ENCODE peak calls at places on chromosome 6, in eight cellular contexts. G is IMR-90, O is esophagus squamous epithelium, B is GM12892, Z is Peyer's patch, V is spleen, R is ovary, Y is transverse colon. I is an unnamed sample.

GRCh38 chr6:157203312-157203744 is 120.0 kb downstream of the TMEM242 start:
- DNase-seq in B (no peak), O (no peak), Z (no peak), V (no peak), Y (no peak), G (no peak), R (no peak), I (no peak)

GRCh38 chr6:134307074-134307473 is 10.8 kb downstream of the SGK1 start:
- DNase-seq in B (no peak), R (no peak), Y (no peak), Z (no peak), G (no peak), V (no peak), O (no peak), I (no peak)

GRCh38 chr6:7726416-7727149 is 684 bp downstream of the BMP6 start:
- DNase-seq in Z (no peak), B (peak; percentile 42), R (no peak), Y (no peak), G (no peak), O (no peak), V (peak; percentile 82), I (no peak)

GRCh38 chr6:107458687-107459282 is 579 bp downstream of the PDSS2 start:
- DNase-seq in B (peak; percentile 44), Y (peak; percentile 25), V (peak; percentile 88), Z (peak; percentile 51), G (peak; percentile 22), R (peak; percentile 22), O (no peak), I (no peak)

GRCh38 chr6:162058281-162058875 is 669.2 kb downstream of the PRKN start:
- DNase-seq in V (no peak), O (no peak), B (no peak), Y (no peak), R (no peak), G (no peak), Z (no peak), I (peak; percentile 22)

GRCh38 chr6:88843040-88843439 is 120.4 kb downstream of the RNGTT start:
- DNase-seq in O (no peak), V (no peak), R (no peak), Z (no peak), Y (no peak), G (peak; percentile 85), B (no peak), I (no peak)

GRCh38 chr6:42774201-42774600 is 7.7 kb upstream of the BICRAL start:
- DNase-seq in V (no peak), R (no peak), O (no peak), B (no peak), Y (no peak), Z (no peak), G (no peak), I (no peak)

GRCh38 chr6:53593001-53593488 is 48.1 kb upstream of the GCLC start:
- DNase-seq in Z (no peak), B (no peak), G (peak; percentile 79), V (no peak), R (no peak), O (no peak), Y (no peak), I (no peak)

GRCh38 chr6:160041608-160042007 is 72.7 kb downstream of the IGF2R start:
- DNase-seq in O (no peak), Y (no peak), V (no peak), R (peak; percentile 50), Z (no peak), B (no peak), G (peak; percentile 70), I (peak; percentile 79)

GRCh38 chr6:143279385-143279784 is 171.1 kb downstream of the ADAT2 start:
- DNase-seq in G (peak; percentile 21), R (no peak), V (no peak), O (no peak), Y (peak; percentile 14), Z (peak; percentile 51), B (no peak), I (no peak)

GRCh38 chr6:96851858-96852257 is 14.6 kb upstream of the GPR63 start:
- DNase-seq in O (no peak), R (no peak), V (no peak), Y (no peak), Z (no peak), G (no peak), B (no peak), I (no peak)

GRCh38 chr6:149963212-149963461 is 606 bp upstream of the ULBP1 start:
- DNase-seq in Z (no peak), Y (no peak), B (no peak), V (no peak), R (no peak), G (peak; percentile 40), O (no peak), I (no peak)

GRCh38 chr6:130829333-130829910 is 2.2 kb downstream of the SMLR1 start:
- DNase-seq in V (no peak), B (no peak), Z (no peak), R (no peak), O (no peak), Y (no peak), G (no peak), I (no peak)
- TF ChIP-seq POLR2A in V (no peak), B (no peak), Z (no peak), R (no peak), O (no peak), Y (no peak), G (no peak), I (no peak)

GRCh38 chr6:3162565-3163247 is 5.4 kb upstream of the TUBB2A start:
- DNase-seq in O (no peak), V (peak; percentile 90), Y (peak; percentile 82), G (peak; percentile 71), B (peak; percentile 77), R (peak; percentile 52), Z (peak; percentile 90), I (peak; percentile 78)
- TF ChIP-seq POLR2A in O (no peak), V (no peak), Y (peak; percentile 77), G (peak; percentile 23), B (peak; percentile 38), R (no peak), Z (peak; percentile 81), I (peak; percentile 62)

GRCh38 chr6:87702589-87702945 is 534 bp upstream of the AKIRIN2 start:
- DNase-seq in O (no peak), R (no peak), G (peak; percentile 76), V (no peak), B (no peak), Y (no peak), Z (no peak), I (no peak)

GRCh38 chr6:87700351-87700728 is 1.7 kb downstream of the AKIRIN2 start:
- DNase-seq in V (no peak), R (no peak), G (no peak), Y (no peak), Z (no peak), O (no peak), B (no peak), I (no peak)

GRCh38 chr6:87699576-87699975 is 2.5 kb downstream of the AKIRIN2 start:
- DNase-seq in G (no peak), Z (no peak), R (no peak), V (no peak), B (no peak), Y (no peak), O (no peak), I (no peak)

GRCh38 chr6:87701676-87702588 is at the start of gene AKIRIN2:
- DNase-seq in O (peak; percentile 82), B (peak; percentile 55), Z (peak; percentile 99), V (peak; percentile 98), G (peak; percentile 99), R (peak; percentile 97), Y (peak; percentile 98), I (peak; percentile 97)

GRCh38 chr6:87700729-87701675 is 1.0 kb downstream of the AKIRIN2 start:
- DNase-seq in V (peak; percentile 92), Y (peak; percentile 35), Z (peak; percentile 65), R (peak; percentile 42), G (peak; percentile 62), B (no peak), O (no peak), I (peak; percentile 40)
- TF ChIP-seq POLR2A in V (no peak), Y (no peak), Z (no peak), R (no peak), G (no peak), B (peak; percentile 47), O (no peak), I (no peak)

GRCh38 chr6:167238694-167239467 is 52.2 kb upstream of the UNC93A start:
- DNase-seq in Z (no peak), G (no peak), Y (no peak), O (no peak), R (no peak), B (no peak), V (no peak), I (no peak)
- TF ChIP-seq POLR2A in Z (no peak), G (no peak), Y (no peak), O (no peak), R (no peak), B (no peak), V (no peak), I (no peak)

GRCh38 chr6:31462964-31463940 is 34.7 kb upstream of the MICB start:
- DNase-seq in R (peak; percentile 90), V (peak; percentile 91), B (peak; percentile 78), Y (peak; percentile 96), G (peak; percentile 60), O (peak; percentile 30), Z (peak; percentile 98), I (peak; percentile 89)
- TF ChIP-seq POLR2A in R (peak; percentile 5), V (peak; percentile 55), B (peak; percentile 99), Y (peak; percentile 97), G (no peak), O (no peak), Z (peak; percentile 95), I (peak; percentile 85)

DNA sequence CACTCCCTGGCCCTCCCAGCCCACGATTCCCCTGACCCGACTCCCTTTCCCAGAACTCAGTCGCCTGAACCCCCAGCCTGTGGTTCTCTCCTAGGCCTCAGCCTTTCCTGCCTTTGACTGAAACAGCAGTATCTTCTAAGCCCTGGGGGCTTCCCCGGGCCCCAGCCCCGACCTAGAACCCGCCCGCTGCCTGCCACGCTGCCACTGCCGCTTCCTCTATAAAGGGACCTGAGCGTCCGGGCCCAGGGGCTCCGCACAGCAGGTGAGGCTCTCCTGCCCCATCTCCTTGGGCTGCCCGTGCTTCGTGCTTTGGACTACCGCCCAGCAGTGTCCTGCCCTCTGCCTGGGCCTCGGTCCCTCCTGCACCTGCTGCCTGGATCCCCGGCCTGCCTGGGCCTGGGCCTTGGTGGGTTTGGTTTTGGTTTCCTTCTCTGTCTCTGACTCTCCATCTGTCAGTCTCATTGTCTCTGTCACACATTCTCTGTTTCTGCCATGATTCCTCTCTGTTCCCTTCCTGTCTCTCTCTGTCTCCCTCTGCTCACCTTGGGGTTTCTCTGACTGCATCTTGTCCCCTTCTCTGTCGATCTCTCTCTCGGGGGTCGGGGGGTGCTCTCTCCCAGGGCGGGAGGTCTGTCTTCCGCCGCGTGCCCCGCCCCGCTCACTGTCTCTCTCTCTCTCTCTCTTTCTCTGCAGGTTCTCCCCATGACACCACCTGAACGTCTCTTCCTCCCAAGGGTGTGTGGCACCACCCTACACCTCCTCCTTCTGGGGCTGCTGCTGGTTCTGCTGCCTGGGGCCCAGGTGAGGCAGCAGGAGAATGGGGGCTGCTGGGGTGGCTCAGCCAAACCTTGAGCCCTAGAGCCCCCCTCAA is at the start of gene LTA:
- DNase-seq in Z (peak; percentile 80), G (no peak), V (peak; percentile 92), O (no peak), Y (peak; percentile 43), R (no peak), B (no peak), I (no peak)
- TF ChIP-seq POLR2A in Z (no peak), G (no peak), V (no peak), O (no peak), Y (peak; percentile 35), R (no peak), B (peak; percentile 93), I (no peak)

I was measured in heart left ventricle.